ENCODE peak calls at places on chromosome 12, in six cellular contexts. C, E, O, J, L and H are unnamed samples.

GRCh38 chr12:14774074-14774943 is 29.0 kb downstream of the WBP11 start:
- DNase-seq in L (peak), E (peak), J (peak), C (peak), O (peak), H (peak)

GRCh38 chr12:3545121-3545796 is 54.3 kb downstream of the PRMT8 start:
- DNase-seq in L (peak), J (no peak), C (no peak), E (no peak), O (no peak), H (no peak)

GRCh38 chr12:31118347-31118830 is 44.7 kb downstream of the DDX11 start:
- DNase-seq in O (peak), C (no peak), E (no peak), J (no peak), L (peak), H (peak)

GRCh38 chr12:92446082-92446460 is 256.7 kb upstream of the PLEKHG7 start:
- DNase-seq in E (no peak), L (no peak), C (no peak), O (no peak), J (no peak), H (no peak)

GRCh38 chr12:80269953-80270552 is 170.7 kb downstream of the OTOGL start:
- DNase-seq in E (no peak), J (peak), O (peak), L (no peak), C (no peak), H (no peak)

GRCh38 chr12:47754126-47754525 is 4.6 kb downstream of the RAPGEF3 start:
- DNase-seq in J (no peak), E (no peak), L (no peak), O (no peak), C (no peak), H (no peak)

GRCh38 chr12:20024194-20024593 is 344.1 kb upstream of the PDE3A start:
- DNase-seq in C (no peak), O (no peak), J (no peak), E (no peak), L (no peak), H (no peak)

GRCh38 chr12:6124411-6125151 is at the start of gene VWF:
- DNase-seq in C (no peak), J (peak), E (no peak), O (no peak), L (peak), H (no peak)

GRCh38 chr12:99004799-99005474 is 359.8 kb downstream of the APAF1 start:
- DNase-seq in E (no peak), C (no peak), J (no peak), L (no peak), O (no peak), H (no peak)

GRCh38 chr12:67582238-67582834 is 66.2 kb upstream of the DYRK2 start:
- DNase-seq in L (no peak), C (no peak), O (no peak), J (no peak), E (no peak), H (no peak)

GRCh38 chr12:4190376-4191063 is 83.0 kb upstream of the CCND2 start:
- DNase-seq in L (no peak), E (no peak), O (no peak), J (no peak), C (no peak), H (no peak)

GRCh38 chr12:114916531-114916930 is 232.6 kb upstream of the TBX3 start:
- DNase-seq in O (no peak), L (no peak), E (no peak), C (no peak), J (no peak), H (no peak)

GRCh38 chr12:119044094-119044493 is 62.8 kb downstream of the SRRM4 start:
- DNase-seq in E (no peak), O (no peak), J (no peak), L (no peak), C (no peak), H (no peak)

GRCh38 chr12:57630891-57631433 is 2.0 kb downstream of the B4GALNT1 start:
- DNase-seq in L (peak), O (no peak), C (no peak), E (no peak), J (no peak), H (peak)

GRCh38 chr12:31204995-31205582 is 120.9 kb downstream of the SINHCAF start:
- DNase-seq in L (no peak), E (no peak), C (no peak), O (no peak), J (no peak), H (no peak)

GRCh38 chr12:95337176-95337575 is 119.6 kb downstream of the VEZT start:
- DNase-seq in C (no peak), O (no peak), E (no peak), J (no peak), L (no peak), H (no peak)

GRCh38 chr12:29547844-29548243 is 50.4 kb upstream of the OVCH1 start:
- DNase-seq in C (no peak), J (no peak), O (no peak), E (no peak), L (no peak), H (no peak)

GRCh38 chr12:46332260-46332659 is 40.3 kb downstream of the SLC38A2 start:
- DNase-seq in L (no peak), O (peak), J (no peak), C (no peak), E (no peak), H (no peak)

GRCh38 chr12:12182926-12183325 is 83.9 kb downstream of the LRP6 start:
- DNase-seq in E (no peak), O (no peak), J (no peak), C (no peak), L (no peak), H (no peak)

GRCh38 chr12:96811083-96811482 is 96.0 kb upstream of the NEDD1 start:
- DNase-seq in J (no peak), E (no peak), C (no peak), O (peak), L (no peak), H (no peak)

GRCh38 chr12:30187426-30187825 is 403.7 kb upstream of the TMTC1 start:
- DNase-seq in O (no peak), C (no peak), L (no peak), E (no peak), J (no peak), H (no peak)

GRCh38 chr12:106898001-106898966 is 57.4 kb upstream of the TMEM263 start:
- DNase-seq in O (no peak), E (no peak), C (no peak), J (no peak), L (no peak), H (no peak)